ENCODE peak calls at places on chromosomes 3 and 15, in five cellular contexts. O, M, Z, I and L are unnamed samples.

GRCh38 chr3:122824465-122825379 is 29.9 kb downstream of the SLC49A4 start:
- DNase-seq in O (no peak), M (no peak), Z (no peak), I (no peak), L (no peak)

GRCh38 chr3:4421121-4421520 is 45.9 kb downstream of the SUMF1 start:
- DNase-seq in O (no peak), M (no peak), Z (no peak), I (no peak), L (no peak)

GRCh38 chr3:193207874-193208273 is 33.1 kb upstream of the PLAAT1 start:
- DNase-seq in O (no peak), M (no peak), Z (no peak), I (no peak), L (no peak)

GRCh38 chr3:23602895-23603443 is 202.8 kb upstream of the UBE2E1 start:
- DNase-seq in O (no peak), M (no peak), Z (no peak), I (no peak), L (no peak)

GRCh38 chr15:92326236-92326635 is 67.4 kb upstream of the ST8SIA2 start:
- DNase-seq in O (no peak), M (no peak), Z (no peak), I (no peak), L (peak; percentile 17)

GRCh38 chr3:187987162-187987561 is 166.8 kb upstream of the LPP start:
- DNase-seq in O (no peak), M (no peak), Z (no peak), I (no peak), L (no peak)

GRCh38 chr3:174132421-174133042 is 726.6 kb upstream of the NAALADL2 start:
- DNase-seq in O (peak; percentile 63), M (no peak), Z (no peak), I (no peak), L (no peak)

GRCh38 chr3:196322-197153 is at the start of gene CHL1:
- DNase-seq in O (peak; percentile 44), M (no peak), Z (peak; percentile 52), I (no peak), L (peak; percentile 46)

GRCh38 chr3:36538405-36538804 is 158.1 kb downstream of the STAC start:
- DNase-seq in O (no peak), M (no peak), Z (no peak), I (no peak), L (no peak)

GRCh38 chr3:8776406-8776805 is 7.0 kb upstream of the OXTR start:
- DNase-seq in O (no peak), M (peak; percentile 62), Z (no peak), I (no peak), L (peak; percentile 75)

GRCh38 chr15:80167936-80168335 is 15.1 kb downstream of the FAH start:
- DNase-seq in O (no peak), M (no peak), Z (no peak), I (no peak), L (no peak)

GRCh38 chr3:58627580-58627894 is 39.0 kb downstream of the FAM3D start:
- DNase-seq in O (no peak), M (no peak), Z (no peak), I (peak; percentile 74), L (peak; percentile 34)
- H3K4me1 ChIP-seq in O (peaks cover 12% of the 10 kb centered on the region), M (peaks cover 37% of the 10 kb centered on the region), Z (peaks cover 33% of the 10 kb centered on the region), I (peaks cover 30% of the 10 kb centered on the region), L (peaks cover 3% of the 10 kb centered on the region)

DNA sequence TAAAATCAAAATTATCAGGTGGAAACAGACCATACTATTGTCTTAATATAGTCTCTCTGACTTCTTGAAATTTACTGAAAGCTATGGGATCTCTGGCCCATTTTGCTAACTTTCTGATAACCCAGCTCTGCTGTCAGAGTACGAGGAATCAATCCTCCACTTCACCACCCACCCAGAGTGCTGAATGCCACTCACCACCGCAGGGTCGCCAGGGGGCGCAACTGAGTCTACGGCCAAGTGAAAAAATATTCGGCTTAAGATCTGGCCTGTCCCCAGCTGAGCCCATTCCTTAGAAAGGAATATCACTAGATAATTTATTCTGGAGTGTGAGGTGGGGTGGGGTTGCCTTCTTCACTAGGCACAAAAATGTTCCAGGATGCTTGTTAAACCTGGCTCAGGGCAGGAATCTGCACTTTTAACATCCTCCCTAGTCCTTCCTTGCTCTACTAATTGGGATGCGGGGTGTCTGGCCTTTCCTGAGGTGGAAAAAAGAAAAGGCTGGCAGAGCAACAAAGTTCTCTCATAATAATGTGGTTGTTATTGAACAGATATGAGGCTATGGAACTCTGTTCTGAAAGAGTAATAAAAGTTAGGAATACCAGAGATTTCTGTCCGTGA is 520.6 kb downstream of the MFSD1 start:
- DNase-seq in O (peak; percentile 45), M (no peak), Z (peak; percentile 67), I (peak; percentile 12), L (peak; percentile 52)
- TF ChIP-seq CTCF in O (no peak), M (peak; percentile 18), Z (peak; percentile 60), I (peak; percentile 68), L (peak; percentile 82)

DNA sequence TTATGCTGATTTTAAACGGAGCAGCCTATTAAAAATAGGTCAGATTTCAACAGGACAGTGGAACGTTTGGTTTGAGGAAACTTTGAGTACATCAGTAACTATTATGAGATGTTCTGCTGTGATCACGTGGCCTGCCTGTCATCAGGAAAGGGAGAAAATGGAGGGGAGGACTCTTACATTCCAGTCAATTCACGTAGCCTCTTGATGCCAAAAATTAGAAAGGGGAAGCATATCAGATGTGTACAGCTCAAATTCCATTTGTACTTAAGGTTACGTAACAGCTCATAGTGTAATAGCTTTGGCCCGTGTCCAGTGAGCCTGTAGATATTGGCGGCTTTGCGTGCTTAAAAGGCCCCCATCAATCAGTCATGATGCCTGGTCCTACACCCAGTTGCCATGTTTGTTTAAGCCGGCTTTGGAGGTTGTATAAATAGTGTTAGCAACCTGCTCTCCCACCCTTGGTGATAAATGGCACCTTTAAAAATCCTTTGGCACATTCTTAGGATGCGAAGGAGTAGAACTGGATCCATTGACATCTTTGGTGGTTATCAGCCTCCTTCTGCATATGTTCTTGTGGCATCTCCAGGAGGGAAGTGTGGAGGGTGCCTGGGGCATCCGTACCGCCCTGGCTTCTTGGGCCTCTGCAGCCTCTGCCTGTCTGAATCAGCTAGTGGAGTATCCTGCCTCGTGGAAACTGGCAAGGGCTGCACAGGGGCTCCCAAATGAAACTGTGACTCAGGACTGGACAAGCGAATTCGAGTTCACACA is 163.9 kb downstream of the THSD4 start:
- DNase-seq in O (peak; percentile 71), M (peak; percentile 94), Z (no peak), I (peak; percentile 15), L (no peak)
- H3K4me1 ChIP-seq in O (no peaks in the 10 kb centered on the region), M (peaks cover 21% of the 10 kb centered on the region), Z (peaks cover 20% of the 10 kb centered on the region), I (peaks cover 12% of the 10 kb centered on the region), L (no peaks in the 10 kb centered on the region)

GRCh38 chr3:194925614-194926013 is 239.9 kb downstream of the FAM43A start:
- DNase-seq in O (no peak), M (no peak), Z (no peak), I (no peak), L (no peak)

GRCh38 chr3:194930439-194931204 is 244.9 kb downstream of the FAM43A start:
- DNase-seq in O (no peak), M (peak; percentile 90), Z (no peak), I (peak; percentile 64), L (peak; percentile 88)

GRCh38 chr3:194928183-194928736 is 242.6 kb downstream of the FAM43A start:
- DNase-seq in O (no peak), M (peak; percentile 57), Z (no peak), I (no peak), L (peak; percentile 51)

GRCh38 chr3:194931366-194931765 is 245.7 kb downstream of the FAM43A start:
- DNase-seq in O (no peak), M (peak; percentile 64), Z (no peak), I (no peak), L (no peak)

GRCh38 chr3:194928831-194929594 is 243.3 kb downstream of the FAM43A start:
- DNase-seq in O (no peak), M (peak; percentile 91), Z (no peak), I (peak; percentile 38), L (no peak)
- TF ChIP-seq CTCF in O (peak; percentile 12), M (peak; percentile 28), Z (peak; percentile 39), I (peak; percentile 38), L (peak; percentile 64)

DNA sequence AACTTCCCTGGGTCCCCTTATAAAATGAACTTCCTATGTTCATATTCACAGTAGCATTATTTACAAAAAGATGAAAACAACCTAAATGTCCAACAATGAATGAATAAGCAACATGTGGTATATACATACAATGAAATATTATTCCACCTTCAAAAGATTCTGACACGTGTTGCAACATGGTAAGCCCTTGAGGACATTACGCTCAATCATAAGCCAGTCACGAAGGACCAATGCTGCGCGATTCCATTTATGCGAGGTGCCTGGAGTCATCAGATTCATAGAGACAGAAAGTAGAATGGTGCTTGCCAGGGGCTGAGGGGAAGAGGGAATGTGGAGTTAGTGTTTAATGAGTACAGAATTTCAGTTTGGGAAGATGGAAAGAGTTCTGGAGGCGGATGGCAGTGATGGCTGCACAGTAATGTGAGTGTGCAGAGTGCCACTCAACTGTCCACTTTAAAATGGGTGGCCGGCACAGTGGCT is 88.8 kb upstream of the ALDH1A3 start:
- DNase-seq in O (no peak), M (peak; percentile 81), Z (no peak), I (no peak), L (no peak)
- H3K4me1 ChIP-seq in O (no peaks in the 10 kb centered on the region), M (no peaks in the 10 kb centered on the region), Z (no peaks in the 10 kb centered on the region), I (no peaks in the 10 kb centered on the region), L (no peaks in the 10 kb centered on the region)

GRCh38 chr3:29280675-29281264 is at the start of gene RBMS3:
- DNase-seq in O (peak; percentile 82), M (peak; percentile 95), Z (peak; percentile 87), I (peak; percentile 92), L (peak; percentile 97)
- TF ChIP-seq CTCF in O (no peak), M (peak; percentile 34), Z (peak; percentile 56), I (peak; percentile 80), L (peak; percentile 63)

DNA sequence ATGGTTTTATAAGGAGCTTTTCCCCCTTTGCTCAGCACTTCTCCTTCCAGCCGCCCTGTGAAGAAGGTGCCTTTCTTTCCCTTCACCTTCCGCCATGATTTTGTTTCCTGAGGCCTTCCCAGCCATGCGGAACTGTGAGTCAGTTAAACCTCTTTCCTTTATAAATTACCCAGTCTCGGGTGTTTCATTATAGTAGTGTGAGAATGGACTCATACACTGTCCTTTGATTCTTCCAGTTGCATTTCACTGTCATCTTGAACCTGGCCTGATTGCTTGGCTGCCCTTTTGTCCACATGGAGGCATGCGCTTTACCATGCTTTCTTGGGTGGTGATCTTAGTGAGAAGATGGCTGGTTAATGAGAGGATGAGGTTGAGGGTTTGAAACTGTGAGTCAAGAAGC is 23.2 kb downstream of the USP13 start:
- DNase-seq in O (no peak), M (no peak), Z (no peak), I (no peak), L (no peak)
- H3K4me1 ChIP-seq in O (no peaks in the 10 kb centered on the region), M (peaks cover 28% of the 10 kb centered on the region), Z (peaks cover 15% of the 10 kb centered on the region), I (peaks cover 16% of the 10 kb centered on the region), L (peaks cover 9% of the 10 kb centered on the region)

GRCh38 chr3:96700322-96701315 is 113.8 kb upstream of the EPHA6 start:
- DNase-seq in O (no peak), M (no peak), Z (no peak), I (no peak), L (peak; percentile 28)
- TF ChIP-seq CTCF in O (no peak), M (no peak), Z (no peak), I (no peak), L (no peak)

DNA sequence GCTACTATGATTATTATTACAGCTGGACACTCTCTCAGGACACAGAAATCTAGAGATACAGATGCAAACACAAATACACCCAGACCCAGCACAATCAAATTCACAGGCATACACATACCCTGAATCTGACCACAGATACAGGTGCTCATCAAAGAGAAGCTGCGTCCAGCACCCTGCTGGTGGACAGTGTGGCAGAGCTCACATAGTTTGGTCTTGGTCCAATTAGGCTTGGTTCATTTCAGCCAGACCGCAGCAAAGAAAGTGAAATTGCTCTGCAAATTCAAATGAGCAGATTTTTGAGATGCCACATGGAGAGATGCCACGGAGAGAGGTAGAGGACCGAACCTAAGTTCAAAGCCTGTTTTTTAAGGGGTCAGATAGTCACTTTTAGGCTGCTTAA is 55.6 kb downstream of the ANAPC13 start:
- DNase-seq in O (no peak), M (no peak), Z (no peak), I (no peak), L (no peak)
- H3K4me1 ChIP-seq in O (no peaks in the 10 kb centered on the region), M (no peaks in the 10 kb centered on the region), Z (no peaks in the 10 kb centered on the region), I (no peaks in the 10 kb centered on the region), L (peaks cover 3% of the 10 kb centered on the region)